ENCODE peak calls at places on chromosomes 13 and 19, in seven cellular contexts. M, T, Y, D, X, N and V are unnamed samples.

GRCh38 chr13:80196756-80197155 is 144.2 kb downstream of the SPRY2 start:
- DNase-seq in M (no peak), T (no peak), Y (no peak), D (no peak), X (no peak), N (no peak), V (no peak)

GRCh38 chr19:2774953-2775555 is 8.0 kb downstream of the SGTA start:
- DNase-seq in M (no peak), T (no peak), Y (no peak), D (no peak), X (no peak), N (no peak), V (no peak)

GRCh38 chr19:48807590-48808308 is 3.1 kb downstream of the BCAT2 start:
- DNase-seq in M (no peak), T (no peak), Y (peak), D (no peak), X (no peak), N (no peak), V (no peak)

GRCh38 chr19:30666301-30666803 is 294.2 kb downstream of the ZNF536 start:
- DNase-seq in M (no peak), T (peak), Y (peak), D (no peak), X (peak), N (peak), V (peak)

GRCh38 chr19:36771275-36772231 is 1.1 kb downstream of the ZNF850 start:
- DNase-seq in M (peak), T (peak), Y (peak), D (peak), X (peak), N (no peak), V (peak)

GRCh38 chr19:55005684-55006488 is 32.2 kb downstream of the GP6 start:
- DNase-seq in M (peak), T (peak), Y (peak), D (no peak), X (peak), N (peak), V (peak)

GRCh38 chr19:11141937-11142527 is 13.6 kb downstream of the SPC24 start:
- DNase-seq in M (peak), T (no peak), Y (no peak), D (no peak), X (no peak), N (no peak), V (no peak)

GRCh38 chr13:61413572-61413971 is 2.1 kb downstream of the PCDH20 start:
- DNase-seq in M (no peak), T (no peak), Y (peak), D (no peak), X (no peak), N (no peak), V (no peak)

GRCh38 chr13:43830481-43830873 is 43.7 kb upstream of the ENOX1 start:
- DNase-seq in M (peak), T (no peak), Y (no peak), D (peak), X (no peak), N (no peak), V (no peak)

GRCh38 chr19:2575734-2576481 is 100.0 kb downstream of the GADD45B start:
- DNase-seq in M (no peak), T (no peak), Y (peak), D (peak), X (no peak), N (no peak), V (no peak)

GRCh38 chr19:34172661-34173144 is 399 bp downstream of the LSM14A start:
- DNase-seq in M (no peak), T (no peak), Y (peak), D (no peak), X (peak), N (no peak), V (peak)

GRCh38 chr19:48698046-48698445 is 2.3 kb downstream of the FUT2 start:
- DNase-seq in M (no peak), T (no peak), Y (no peak), D (no peak), X (no peak), N (no peak), V (peak)

GRCh38 chr13:100633461-100633860 is 41.1 kb downstream of the TMTC4 start:
- DNase-seq in M (no peak), T (no peak), Y (no peak), D (peak), X (no peak), N (no peak), V (no peak)

GRCh38 chr13:75993823-75994222 is 357.7 kb downstream of the LMO7 start:
- DNase-seq in M (no peak), T (no peak), Y (no peak), D (no peak), X (no peak), N (no peak), V (no peak)

GRCh38 chr19:16899566-16900075 is 10.8 kb downstream of the F2RL3 start:
- DNase-seq in M (peak), T (peak), Y (peak), D (no peak), X (peak), N (peak), V (peak)

GRCh38 chr13:76865996-76866503 is 20.2 kb downstream of the KCTD12 start:
- DNase-seq in M (no peak), T (no peak), Y (no peak), D (no peak), X (no peak), N (no peak), V (no peak)

GRCh38 chr19:17304386-17305047 is 1.2 kb upstream of the MRPL34 start:
- DNase-seq in M (no peak), T (no peak), Y (no peak), D (no peak), X (no peak), N (no peak), V (no peak)

GRCh38 chr13:65744761-65745160 is 1485.4 kb downstream of the PCDH9 start:
- DNase-seq in M (no peak), T (no peak), Y (no peak), D (peak), X (no peak), N (no peak), V (no peak)

GRCh38 chr13:25901460-25902376 is 150.1 kb downstream of the SHISA2 start:
- DNase-seq in M (peak), T (peak), Y (peak), D (no peak), X (peak), N (no peak), V (peak)

GRCh38 chr13:112719016-112719415 is 29.2 kb downstream of the ATP11A start:
- DNase-seq in M (peak), T (no peak), Y (no peak), D (no peak), X (no peak), N (no peak), V (no peak)

GRCh38 chr19:18982669-18983068 is 41.7 kb upstream of the HOMER3 start:
- DNase-seq in M (no peak), T (no peak), Y (no peak), D (no peak), X (no peak), N (no peak), V (no peak)

GRCh38 chr19:45667620-45668341 is at the start of gene GIPR:
- DNase-seq in M (peak), T (peak), Y (peak), D (no peak), X (peak), N (peak), V (no peak)

GRCh38 chr19:5285311-5285710 is 55.3 kb downstream of the PTPRS start:
- DNase-seq in M (no peak), T (no peak), Y (peak), D (no peak), X (no peak), N (no peak), V (no peak)

GRCh38 chr13:63605962-63606361 is 2190.3 kb upstream of the PCDH20 start:
- DNase-seq in M (no peak), T (no peak), Y (no peak), D (no peak), X (no peak), N (no peak), V (no peak)

GRCh38 chr19:4379383-4380253 is 20.7 kb downstream of the SH3GL1 start:
- DNase-seq in M (peak), T (peak), Y (peak), D (no peak), X (peak), N (peak), V (peak)

GRCh38 chr13:59441596-59442280 is 722.0 kb downstream of the DIAPH3 start:
- DNase-seq in M (no peak), T (no peak), Y (no peak), D (no peak), X (no peak), N (no peak), V (no peak)

GRCh38 chr19:54517483-54517882 is 14.9 kb downstream of the LAIR2 start:
- DNase-seq in M (peak), T (peak), Y (no peak), D (no peak), X (peak), N (peak), V (peak)

GRCh38 chr13:44148159-44148929 is 225.3 kb upstream of the SERP2 start:
- DNase-seq in M (no peak), T (no peak), Y (no peak), D (no peak), X (no peak), N (no peak), V (no peak)

GRCh38 chr19:16365300-16365996 is 40.8 kb downstream of the KLF2 start:
- DNase-seq in M (no peak), T (no peak), Y (no peak), D (no peak), X (no peak), N (no peak), V (no peak)

GRCh38 chr19:45186509-45187334 is 8.1 kb downstream of the BLOC1S3 start:
- DNase-seq in M (peak), T (no peak), Y (no peak), D (no peak), X (no peak), N (no peak), V (no peak)

GRCh38 chr13:32302461-32302860 is 12.7 kb downstream of the ZAR1L start:
- DNase-seq in M (no peak), T (no peak), Y (no peak), D (no peak), X (no peak), N (no peak), V (no peak)

GRCh38 chr19:13269348-13269747 is 119.1 kb downstream of the IER2 start:
- DNase-seq in M (no peak), T (no peak), Y (no peak), D (no peak), X (no peak), N (no peak), V (no peak)

GRCh38 chr13:40563350-40564125 is 102.9 kb downstream of the FOXO1 start:
- DNase-seq in M (no peak), T (no peak), Y (peak), D (no peak), X (no peak), N (no peak), V (no peak)

GRCh38 chr19:21850636-21851255 is 14.8 kb upstream of the ZNF43 start:
- DNase-seq in M (no peak), T (no peak), Y (no peak), D (no peak), X (no peak), N (no peak), V (no peak)

GRCh38 chr13:34246511-34246910 is 428.6 kb downstream of the RFC3 start:
- DNase-seq in M (peak), T (no peak), Y (no peak), D (no peak), X (peak), N (no peak), V (no peak)

GRCh38 chr13:70173236-70173959 is 65.1 kb upstream of the KLHL1 start:
- DNase-seq in M (no peak), T (no peak), Y (no peak), D (no peak), X (no peak), N (no peak), V (no peak)

GRCh38 chr19:2261438-2262172 is 5.4 kb upstream of the JSRP1 start:
- DNase-seq in M (no peak), T (peak), Y (peak), D (no peak), X (peak), N (no peak), V (no peak)

GRCh38 chr13:101649490-101650126 is 197.1 kb downstream of the ITGBL1 start:
- DNase-seq in M (peak), T (no peak), Y (no peak), D (peak), X (no peak), N (peak), V (no peak)

GRCh38 chr19:50322234-50322633 is 6.9 kb downstream of the KCNC3 start:
- DNase-seq in M (no peak), T (no peak), Y (no peak), D (no peak), X (no peak), N (no peak), V (no peak)

DNA sequence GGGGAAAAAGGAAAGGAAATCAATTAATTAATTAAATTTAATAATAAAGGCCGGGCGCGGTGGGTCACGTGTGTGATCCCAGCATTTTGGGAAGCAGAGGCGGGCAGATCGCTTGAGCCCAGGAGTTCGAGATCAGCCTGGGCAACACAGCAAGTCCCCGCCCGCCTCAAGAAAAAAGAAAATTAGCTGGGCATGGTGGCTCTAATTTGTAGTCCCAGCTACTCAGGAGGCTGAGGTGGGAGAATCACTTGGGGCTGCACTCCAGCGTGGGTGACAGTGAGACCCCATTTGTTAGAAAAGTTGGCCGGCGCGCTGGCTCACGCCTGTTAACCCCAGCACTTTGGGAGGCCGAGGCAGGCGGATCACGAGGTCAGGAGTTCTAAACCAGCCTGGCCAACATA is 733 bp upstream of the CD320 start:
- DNase-seq in M (no peak), T (no peak), Y (no peak), D (no peak), X (no peak), N (no peak), V (peak)
- H3K4me3 ChIP-seq in M (peak), T (peak), Y (peak), D (no peak), X (peak), N (peak), V (no peak)

DNA sequence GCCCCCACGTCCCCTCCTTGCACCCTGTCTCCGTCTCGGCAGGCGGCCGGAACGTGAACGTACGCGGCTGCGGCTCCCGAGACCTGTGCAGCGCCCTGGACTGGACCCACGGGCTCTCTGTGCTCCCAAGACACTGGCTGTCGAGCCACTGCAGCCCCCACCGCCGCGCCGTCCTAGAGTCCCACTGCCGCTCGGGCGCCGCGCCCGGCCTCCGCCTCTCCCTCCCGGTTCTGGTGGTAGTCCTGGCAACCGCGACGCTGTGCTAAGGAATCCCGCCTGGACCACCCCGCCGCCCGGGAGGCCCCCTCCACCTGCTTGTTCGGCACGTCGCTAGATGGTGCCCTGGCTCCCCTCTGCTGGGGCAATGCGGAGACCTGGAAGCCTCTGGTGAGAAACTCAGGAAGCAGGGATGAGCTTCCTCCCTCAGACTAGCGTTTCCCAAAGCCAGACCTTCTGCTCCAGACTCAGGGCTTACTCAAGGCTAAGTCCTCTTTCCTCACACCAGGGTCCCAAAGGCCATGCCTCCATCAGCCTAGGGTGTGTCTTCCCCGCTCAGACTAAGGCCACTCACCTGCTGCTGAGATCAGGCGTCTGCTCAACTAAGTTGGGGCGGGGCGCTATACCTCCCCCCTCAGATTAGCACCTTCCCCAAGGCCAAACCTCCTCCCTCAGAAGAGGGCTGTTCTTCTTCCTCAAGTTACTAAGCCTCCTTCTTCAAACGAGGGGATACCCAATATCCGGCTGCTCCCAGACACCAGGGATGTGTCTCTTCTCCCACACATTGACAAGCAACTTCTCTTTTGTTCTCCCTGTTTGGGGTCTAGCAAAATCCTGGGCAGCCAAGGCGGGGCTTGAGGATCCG is 16.1 kb upstream of the IRGC start:
- DNase-seq in M (no peak), T (no peak), Y (peak), D (no peak), X (no peak), N (no peak), V (peak)
- H3K4me3 ChIP-seq in M (no peak), T (no peak), Y (no peak), D (peak), X (no peak), N (no peak), V (no peak)

GRCh38 chr13:98141509-98141908 is 1.4 kb upstream of the FARP1 start:
- DNase-seq in M (no peak), T (no peak), Y (no peak), D (no peak), X (no peak), N (no peak), V (no peak)
- H3K4me3 ChIP-seq in M (no peak), T (no peak), Y (no peak), D (no peak), X (no peak), N (no peak), V (peak)

DNA sequence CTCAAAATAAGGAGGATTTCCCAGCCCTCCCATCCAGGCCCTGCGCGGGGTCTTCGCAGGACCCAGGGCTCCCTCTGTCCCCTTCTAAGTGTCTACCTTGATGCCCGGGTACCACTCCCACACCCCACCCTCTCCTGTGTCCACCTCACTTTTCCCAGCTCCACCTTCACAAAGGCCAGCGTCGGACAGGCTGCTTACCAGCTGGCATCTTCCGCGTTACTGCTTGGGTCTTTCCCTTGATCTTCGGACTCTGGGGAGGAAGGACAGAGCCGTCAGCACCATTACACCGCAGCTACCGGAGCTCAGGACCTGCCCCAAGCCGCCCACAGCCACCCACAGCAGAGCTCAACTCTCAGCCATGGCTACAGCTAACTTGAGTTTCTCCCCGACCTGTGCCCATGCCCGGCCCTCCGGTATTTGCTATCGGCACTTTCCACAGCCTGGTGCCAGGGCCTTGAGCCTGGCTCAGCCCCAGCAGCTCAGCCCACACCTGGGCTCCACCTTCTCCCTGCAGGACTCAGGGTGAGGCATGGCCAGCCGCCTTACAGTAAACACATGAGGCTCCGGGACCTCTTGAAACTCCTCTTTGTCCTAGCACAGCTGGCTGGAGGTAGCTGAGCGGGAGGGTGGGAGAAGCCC is 3.8 kb downstream of the C13orf46 start:
- DNase-seq in M (peak), T (no peak), Y (no peak), D (no peak), X (no peak), N (no peak), V (no peak)
- H3K4me3 ChIP-seq in M (no peak), T (no peak), Y (no peak), D (no peak), X (no peak), N (no peak), V (no peak)

GRCh38 chr13:111256458-111256857 is 64.0 kb upstream of the TEX29 start:
- DNase-seq in M (no peak), T (no peak), Y (no peak), D (no peak), X (no peak), N (no peak), V (no peak)
- H3K4me3 ChIP-seq in M (no peak), T (no peak), Y (no peak), D (no peak), X (no peak), N (no peak), V (no peak)

GRCh38 chr13:48748681-48749080 is 95.0 kb downstream of the CYSLTR2 start:
- DNase-seq in M (no peak), T (no peak), Y (no peak), D (no peak), X (no peak), N (no peak), V (no peak)
- H3K4me3 ChIP-seq in M (no peak), T (no peak), Y (no peak), D (no peak), X (no peak), N (no peak), V (no peak)

GRCh38 chr19:1259206-1259872 is 9.8 kb upstream of the CIRBP start:
- DNase-seq in M (peak), T (peak), Y (peak), D (no peak), X (peak), N (peak), V (no peak)

GRCh38 chr19:1257475-1258160 is 9.2 kb downstream of the MIDN start:
- DNase-seq in M (no peak), T (no peak), Y (no peak), D (no peak), X (no peak), N (no peak), V (no peak)

GRCh38 chr19:1259873-1260748 is 9.0 kb upstream of the CIRBP start:
- DNase-seq in M (peak), T (peak), Y (no peak), D (no peak), X (peak), N (no peak), V (no peak)

GRCh38 chr19:1258161-1258492 is 9.7 kb downstream of the MIDN start:
- DNase-seq in M (no peak), T (no peak), Y (no peak), D (no peak), X (no peak), N (no peak), V (no peak)

GRCh38 chr19:1258707-1259205 is 10.4 kb downstream of the MIDN start:
- DNase-seq in M (no peak), T (no peak), Y (no peak), D (no peak), X (no peak), N (no peak), V (no peak)
- H3K4me3 ChIP-seq in M (peak), T (peak), Y (no peak), D (no peak), X (peak), N (peak), V (no peak)

GRCh38 chr13:93248627-93249047 is 22.0 kb downstream of the GPC6 start:
- DNase-seq in M (no peak), T (no peak), Y (peak), D (no peak), X (no peak), N (no peak), V (peak)

GRCh38 chr13:93244141-93244917 is 17.7 kb downstream of the GPC6 start:
- DNase-seq in M (peak), T (no peak), Y (no peak), D (no peak), X (no peak), N (no peak), V (no peak)

GRCh38 chr13:93246069-93246468 is 19.5 kb downstream of the GPC6 start:
- DNase-seq in M (no peak), T (no peak), Y (no peak), D (no peak), X (no peak), N (no peak), V (no peak)

GRCh38 chr13:93243375-93244063 is 16.9 kb downstream of the GPC6 start:
- DNase-seq in M (no peak), T (no peak), Y (no peak), D (no peak), X (no peak), N (no peak), V (no peak)

GRCh38 chr13:93244918-93245280 is 18.3 kb downstream of the GPC6 start:
- DNase-seq in M (peak), T (no peak), Y (no peak), D (no peak), X (no peak), N (no peak), V (no peak)
- H3K4me3 ChIP-seq in M (peak), T (no peak), Y (peak), D (peak), X (no peak), N (peak), V (no peak)